ENCODE peak calls at places on chromosomes 7 and 10, in eight cellular contexts. One of them, this sample, is unnamed. For H3K27me3, the result is how much of the 10 kb centered on the place peaks cover.

GRCh38 chr7:71480814-71481213 is 348.9 kb downstream of the GALNT17 start:
- DNase-seq in body of pancreas: no peak
- DNase-seq in BJ: no peak
- DNase-seq in CD4-positive, CD25-positive, alpha-beta regulatory T cell: no peak
- DNase-seq in prostate gland: no peak
- DNase-seq in psoas muscle: no peak
- DNase-seq in fibroblast of lung: no peak
- DNase-seq in ascending aorta: peak
- DNase-seq in this sample: no peak

GRCh38 chr7:131355917-131356777 is 28.5 kb downstream of the MKLN1 start:
- DNase-seq in body of pancreas: no peak
- DNase-seq in BJ: no peak
- DNase-seq in CD4-positive, CD25-positive, alpha-beta regulatory T cell: no peak
- DNase-seq in prostate gland: no peak
- DNase-seq in psoas muscle: no peak
- DNase-seq in fibroblast of lung: peak
- DNase-seq in ascending aorta: no peak
- DNase-seq in this sample: no peak

GRCh38 chr10:29618341-29619171 is 16.2 kb downstream of the SVIL start:
- DNase-seq in body of pancreas: peak
- DNase-seq in BJ: no peak
- DNase-seq in CD4-positive, CD25-positive, alpha-beta regulatory T cell: no peak
- DNase-seq in prostate gland: peak
- DNase-seq in psoas muscle: peak
- DNase-seq in fibroblast of lung: peak
- DNase-seq in ascending aorta: no peak
- DNase-seq in this sample: no peak

GRCh38 chr7:4837814-4838625 is 23.8 kb downstream of the PAPOLB start:
- DNase-seq in body of pancreas: no peak
- DNase-seq in BJ: no peak
- DNase-seq in CD4-positive, CD25-positive, alpha-beta regulatory T cell: no peak
- DNase-seq in prostate gland: no peak
- DNase-seq in psoas muscle: no peak
- DNase-seq in fibroblast of lung: no peak
- DNase-seq in ascending aorta: peak
- DNase-seq in this sample: no peak

GRCh38 chr7:38367301-38367700 is 93.9 kb upstream of the TARP start:
- DNase-seq in body of pancreas: no peak
- DNase-seq in BJ: no peak
- DNase-seq in CD4-positive, CD25-positive, alpha-beta regulatory T cell: no peak
- DNase-seq in prostate gland: no peak
- DNase-seq in psoas muscle: no peak
- DNase-seq in fibroblast of lung: no peak
- DNase-seq in ascending aorta: no peak
- DNase-seq in this sample: no peak

GRCh38 chr7:80244206-80244956 is 109.8 kb downstream of the GNAI1 start:
- DNase-seq in body of pancreas: no peak
- DNase-seq in BJ: no peak
- DNase-seq in CD4-positive, CD25-positive, alpha-beta regulatory T cell: no peak
- DNase-seq in prostate gland: no peak
- DNase-seq in psoas muscle: no peak
- DNase-seq in fibroblast of lung: peak
- DNase-seq in ascending aorta: no peak
- DNase-seq in this sample: no peak

GRCh38 chr10:94407668-94408067 is 5.3 kb downstream of the TBC1D12 start:
- DNase-seq in body of pancreas: no peak
- DNase-seq in BJ: no peak
- DNase-seq in CD4-positive, CD25-positive, alpha-beta regulatory T cell: no peak
- DNase-seq in prostate gland: no peak
- DNase-seq in psoas muscle: no peak
- DNase-seq in fibroblast of lung: no peak
- DNase-seq in ascending aorta: no peak
- DNase-seq in this sample: no peak

GRCh38 chr10:28853195-28853594 is 175.9 kb downstream of the BAMBI start:
- DNase-seq in body of pancreas: no peak
- DNase-seq in BJ: no peak
- DNase-seq in CD4-positive, CD25-positive, alpha-beta regulatory T cell: no peak
- DNase-seq in prostate gland: no peak
- DNase-seq in psoas muscle: no peak
- DNase-seq in fibroblast of lung: peak
- DNase-seq in ascending aorta: no peak
- DNase-seq in this sample: no peak

GRCh38 chr10:67506083-67506756 is 189.8 kb downstream of the CTNNA3 start:
- DNase-seq in body of pancreas: no peak
- DNase-seq in BJ: no peak
- DNase-seq in CD4-positive, CD25-positive, alpha-beta regulatory T cell: no peak
- DNase-seq in prostate gland: no peak
- DNase-seq in psoas muscle: no peak
- DNase-seq in fibroblast of lung: no peak
- DNase-seq in ascending aorta: no peak
- DNase-seq in this sample: no peak

GRCh38 chr7:84176716-84177115 is 17.9 kb downstream of the SEMA3A start:
- DNase-seq in body of pancreas: no peak
- DNase-seq in BJ: no peak
- DNase-seq in CD4-positive, CD25-positive, alpha-beta regulatory T cell: no peak
- DNase-seq in prostate gland: no peak
- DNase-seq in psoas muscle: no peak
- DNase-seq in fibroblast of lung: peak
- DNase-seq in ascending aorta: no peak
- DNase-seq in this sample: no peak

GRCh38 chr10:115854740-115855435 is 418.1 kb downstream of the GFRA1 start:
- DNase-seq in body of pancreas: no peak
- DNase-seq in BJ: no peak
- DNase-seq in CD4-positive, CD25-positive, alpha-beta regulatory T cell: no peak
- DNase-seq in prostate gland: no peak
- DNase-seq in psoas muscle: no peak
- DNase-seq in fibroblast of lung: no peak
- DNase-seq in ascending aorta: no peak
- DNase-seq in this sample: no peak

GRCh38 chr10:115850666-115851065 is 422.3 kb downstream of the GFRA1 start:
- DNase-seq in body of pancreas: no peak
- DNase-seq in BJ: no peak
- DNase-seq in CD4-positive, CD25-positive, alpha-beta regulatory T cell: no peak
- DNase-seq in prostate gland: no peak
- DNase-seq in psoas muscle: no peak
- DNase-seq in fibroblast of lung: no peak
- DNase-seq in ascending aorta: no peak
- DNase-seq in this sample: no peak

GRCh38 chr10:115849197-115849596 is 423.8 kb downstream of the GFRA1 start:
- DNase-seq in body of pancreas: no peak
- DNase-seq in BJ: no peak
- DNase-seq in CD4-positive, CD25-positive, alpha-beta regulatory T cell: no peak
- DNase-seq in prostate gland: no peak
- DNase-seq in psoas muscle: no peak
- DNase-seq in fibroblast of lung: no peak
- DNase-seq in ascending aorta: no peak
- DNase-seq in this sample: no peak

GRCh38 chr10:115856580-115856979 is 416.4 kb downstream of the GFRA1 start:
- DNase-seq in body of pancreas: no peak
- DNase-seq in BJ: no peak
- DNase-seq in CD4-positive, CD25-positive, alpha-beta regulatory T cell: no peak
- DNase-seq in prostate gland: no peak
- DNase-seq in psoas muscle: no peak
- DNase-seq in fibroblast of lung: no peak
- DNase-seq in ascending aorta: no peak
- DNase-seq in this sample: no peak

GRCh38 chr10:115851689-115852088 is 421.3 kb downstream of the GFRA1 start:
- DNase-seq in body of pancreas: no peak
- DNase-seq in BJ: no peak
- DNase-seq in CD4-positive, CD25-positive, alpha-beta regulatory T cell: no peak
- DNase-seq in prostate gland: no peak
- DNase-seq in psoas muscle: no peak
- DNase-seq in fibroblast of lung: no peak
- DNase-seq in ascending aorta: no peak
- DNase-seq in this sample: no peak
- H3K27me3 ChIP-seq in body of pancreas: under half
- H3K27me3 ChIP-seq in BJ: under half
- H3K27me3 ChIP-seq in CD4-positive, CD25-positive, alpha-beta regulatory T cell: under half
- H3K27me3 ChIP-seq in prostate gland: under half
- H3K27me3 ChIP-seq in psoas muscle: under half
- H3K27me3 ChIP-seq in fibroblast of lung: under half
- H3K27me3 ChIP-seq in ascending aorta: under half
- H3K27me3 ChIP-seq in this sample: under half

DNA sequence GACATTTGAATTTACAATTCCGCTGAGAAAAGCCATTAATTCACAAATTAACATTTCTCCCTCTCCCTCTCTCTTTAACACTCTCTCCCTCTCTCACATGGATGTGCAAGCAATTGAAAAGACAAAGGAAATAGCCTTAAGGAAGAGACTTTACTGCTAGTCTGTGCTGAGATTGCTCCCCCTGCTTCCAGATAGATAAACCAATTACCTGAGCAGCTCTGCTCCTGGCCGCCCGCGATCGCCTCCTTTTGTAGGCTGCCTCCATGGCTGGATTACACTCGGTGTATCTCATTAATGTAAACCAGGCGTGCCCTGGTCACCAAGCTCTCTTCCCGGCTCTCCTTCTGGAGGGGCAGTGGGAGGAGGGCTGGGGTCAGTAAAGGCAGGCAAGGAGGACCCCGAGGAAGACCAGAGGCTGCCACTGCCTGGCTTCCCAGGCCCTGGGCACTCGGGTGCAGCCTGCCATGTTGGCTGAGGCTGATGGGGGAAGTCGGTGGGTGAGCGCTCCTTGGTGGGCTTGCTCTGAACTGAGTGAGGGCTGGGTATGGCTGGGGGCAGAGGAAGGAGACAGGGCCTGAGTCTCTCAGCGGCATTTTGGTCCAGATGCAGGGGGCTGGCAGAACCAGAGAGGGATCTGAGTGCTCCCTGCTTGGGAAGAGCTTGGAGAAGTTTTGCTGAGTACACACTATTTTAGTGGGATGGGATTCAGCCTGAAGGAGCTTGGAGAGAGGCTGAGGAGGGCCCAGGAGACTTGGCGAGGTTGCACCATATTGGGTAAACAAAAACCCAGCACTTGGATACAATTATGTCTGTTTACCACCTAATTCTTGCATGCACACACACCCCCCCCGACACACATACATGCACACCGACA is 42.9 kb downstream of the PAX2 start:
- DNase-seq in body of pancreas: no peak
- DNase-seq in BJ: no peak
- DNase-seq in CD4-positive, CD25-positive, alpha-beta regulatory T cell: no peak
- DNase-seq in prostate gland: no peak
- DNase-seq in psoas muscle: no peak
- DNase-seq in fibroblast of lung: no peak
- DNase-seq in ascending aorta: no peak
- DNase-seq in this sample: peak
- H3K27me3 ChIP-seq in body of pancreas: under half
- H3K27me3 ChIP-seq in BJ: under half
- H3K27me3 ChIP-seq in CD4-positive, CD25-positive, alpha-beta regulatory T cell: under half
- H3K27me3 ChIP-seq in prostate gland: under half
- H3K27me3 ChIP-seq in psoas muscle: under half
- H3K27me3 ChIP-seq in fibroblast of lung: under half
- H3K27me3 ChIP-seq in ascending aorta: under half
- H3K27me3 ChIP-seq in this sample: under half

DNA sequence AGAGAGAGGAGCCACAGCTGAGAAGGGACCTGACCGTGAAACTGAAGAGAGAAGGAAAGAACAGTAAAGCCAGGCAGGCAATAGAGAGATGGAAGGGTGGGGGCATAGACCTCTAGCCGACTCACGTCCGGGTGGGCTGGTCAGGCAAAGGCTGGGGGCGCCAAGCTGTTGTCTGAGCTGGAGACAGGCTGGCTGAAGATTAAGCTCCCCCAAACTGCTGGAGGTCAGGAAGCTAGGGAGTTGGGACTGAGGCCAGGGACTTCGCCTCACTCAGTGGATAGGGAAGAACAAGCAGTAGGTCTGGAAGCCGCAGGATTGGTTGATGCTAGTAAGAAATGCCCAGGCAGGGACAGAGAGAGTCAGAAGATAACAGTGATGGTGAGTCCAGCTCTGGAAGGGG is 5.3 kb downstream of the PITX3 start:
- DNase-seq in body of pancreas: no peak
- DNase-seq in BJ: no peak
- DNase-seq in CD4-positive, CD25-positive, alpha-beta regulatory T cell: no peak
- DNase-seq in prostate gland: no peak
- DNase-seq in psoas muscle: no peak
- DNase-seq in fibroblast of lung: no peak
- DNase-seq in ascending aorta: no peak
- DNase-seq in this sample: no peak
- H3K27me3 ChIP-seq in body of pancreas: under half
- H3K27me3 ChIP-seq in BJ: under half
- H3K27me3 ChIP-seq in CD4-positive, CD25-positive, alpha-beta regulatory T cell: under half
- H3K27me3 ChIP-seq in prostate gland: under half
- H3K27me3 ChIP-seq in psoas muscle: under half
- H3K27me3 ChIP-seq in fibroblast of lung: under half
- H3K27me3 ChIP-seq in ascending aorta: under half
- H3K27me3 ChIP-seq in this sample: under half

GRCh38 chr7:20776942-20777341 is 9.7 kb downstream of the SP8 start:
- DNase-seq in body of pancreas: no peak
- DNase-seq in BJ: no peak
- DNase-seq in CD4-positive, CD25-positive, alpha-beta regulatory T cell: no peak
- DNase-seq in prostate gland: no peak
- DNase-seq in psoas muscle: no peak
- DNase-seq in fibroblast of lung: no peak
- DNase-seq in ascending aorta: no peak
- DNase-seq in this sample: no peak
- H3K27me3 ChIP-seq in body of pancreas: half or more
- H3K27me3 ChIP-seq in BJ: under half
- H3K27me3 ChIP-seq in CD4-positive, CD25-positive, alpha-beta regulatory T cell: under half
- H3K27me3 ChIP-seq in prostate gland: under half
- H3K27me3 ChIP-seq in psoas muscle: half or more
- H3K27me3 ChIP-seq in fibroblast of lung: under half
- H3K27me3 ChIP-seq in ascending aorta: under half
- H3K27me3 ChIP-seq in this sample: half or more

DNA sequence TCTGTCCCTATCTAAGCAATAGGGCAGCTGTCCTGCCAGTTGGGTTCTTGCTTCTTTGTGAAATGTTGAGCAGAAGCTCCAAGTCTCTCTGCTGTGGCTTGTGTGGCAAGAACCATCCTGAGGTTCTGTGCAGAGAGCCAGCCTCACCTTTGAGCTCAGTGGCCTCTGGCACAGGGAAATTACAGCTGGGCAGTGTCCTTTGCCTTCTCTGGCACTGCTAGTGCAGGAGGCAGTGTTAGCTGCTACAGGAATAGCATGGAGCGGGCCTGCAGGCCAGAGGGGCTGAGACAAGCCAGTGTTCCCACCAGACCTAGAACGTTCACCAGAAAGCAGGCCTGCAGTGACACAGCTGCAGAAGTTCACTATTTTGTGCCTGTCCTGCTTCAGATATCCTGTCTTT is 1.8 kb downstream of the PRXL2A start:
- DNase-seq in body of pancreas: no peak
- DNase-seq in BJ: no peak
- DNase-seq in CD4-positive, CD25-positive, alpha-beta regulatory T cell: no peak
- DNase-seq in prostate gland: no peak
- DNase-seq in psoas muscle: no peak
- DNase-seq in fibroblast of lung: no peak
- DNase-seq in ascending aorta: no peak
- DNase-seq in this sample: peak
- H3K27me3 ChIP-seq in body of pancreas: under half
- H3K27me3 ChIP-seq in BJ: under half
- H3K27me3 ChIP-seq in CD4-positive, CD25-positive, alpha-beta regulatory T cell: under half
- H3K27me3 ChIP-seq in prostate gland: under half
- H3K27me3 ChIP-seq in psoas muscle: under half
- H3K27me3 ChIP-seq in fibroblast of lung: under half
- H3K27me3 ChIP-seq in ascending aorta: under half
- H3K27me3 ChIP-seq in this sample: under half

This sample was measured in BE2C.